ENCODE peak calls at places on chromosomes 13 and 19, in six cellular contexts. W is Karpas-422, J is PC-9, Q is IMR-90, R is NB4, A is heart right ventricle. L is an unnamed sample.

GRCh38 chr19:47315125-47315821 is 5.6 kb downstream of the C5AR1 start:
- DNase-seq in W (peak; percentile 66), J (peak; percentile 98), Q (peak; percentile 97), R (peak; percentile 100), A (peak; percentile 41), L (no peak)

GRCh38 chr13:27868639-27869435 is 51.0 kb upstream of the PDX1 start:
- DNase-seq in W (peak; percentile 56), J (no peak), Q (peak; percentile 5), R (peak; percentile 48), A (no peak), L (peak; percentile 28)

GRCh38 chr13:39512687-39513086 is 90.3 kb downstream of the LHFPL6 start:
- DNase-seq in W (no peak), J (no peak), Q (no peak), R (no peak), A (no peak), L (no peak)

GRCh38 chr19:57280913-57281425 is 684 bp downstream of the ZNF460 start:
- DNase-seq in W (peak; percentile 86), J (peak; percentile 43), Q (no peak), R (peak; percentile 34), A (no peak), L (peak; percentile 78)

GRCh38 chr13:52411629-52412028 is 5.7 kb upstream of the THSD1 start:
- DNase-seq in W (no peak), J (no peak), Q (peak; percentile 81), R (no peak), A (no peak), L (peak; percentile 9)

GRCh38 chr13:77779461-77780272 is 82.2 kb downstream of the SLAIN1 start:
- DNase-seq in W (peak; percentile 81), J (peak; percentile 55), Q (peak; percentile 74), R (peak; percentile 92), A (peak; percentile 59), L (peak; percentile 81)

GRCh38 chr13:47215741-47216140 is 318.9 kb upstream of the HTR2A start:
- DNase-seq in W (no peak), J (no peak), Q (peak; percentile 87), R (no peak), A (no peak), L (no peak)

GRCh38 chr13:106484755-106485193 is 50.7 kb downstream of the EFNB2 start:
- DNase-seq in W (no peak), J (no peak), Q (peak; percentile 28), R (peak; percentile 41), A (peak; percentile 48), L (no peak)

GRCh38 chr13:38582133-38582532 is 104.7 kb upstream of the FREM2 start:
- DNase-seq in W (peak; percentile 81), J (peak; percentile 39), Q (peak; percentile 16), R (peak; percentile 51), A (peak; percentile 15), L (peak; percentile 40)

GRCh38 chr19:916645-917322 is 349 bp upstream of the KISS1R start:
- DNase-seq in W (no peak), J (no peak), Q (no peak), R (no peak), A (no peak), L (no peak)

GRCh38 chr19:1400281-1401137 is 833 bp downstream of the GAMT start:
- DNase-seq in W (peak; percentile 68), J (no peak), Q (no peak), R (no peak), A (peak; percentile 68), L (no peak)

GRCh38 chr13:40490086-40490723 is 176.2 kb downstream of the FOXO1 start:
- DNase-seq in W (no peak), J (no peak), Q (no peak), R (peak; percentile 48), A (no peak), L (no peak)

GRCh38 chr13:46893820-46894533 is 2.9 kb downstream of the HTR2A start:
- DNase-seq in W (peak; percentile 82), J (no peak), Q (peak; percentile 17), R (peak; percentile 68), A (peak; percentile 44), L (peak; percentile 63)

GRCh38 chr13:107289540-107289939 is 721.6 kb upstream of the ARGLU1 start:
- DNase-seq in W (no peak), J (no peak), Q (peak; percentile 81), R (no peak), A (no peak), L (no peak)

GRCh38 chr13:40813662-40814454 is 24.4 kb downstream of the SLC25A15 start:
- DNase-seq in W (peak; percentile 69), J (no peak), Q (peak; percentile 34), R (peak; percentile 63), A (no peak), L (peak; percentile 42)

GRCh38 chr13:98556968-98557591 is 19.8 kb downstream of the STK24 start:
- DNase-seq in W (no peak), J (no peak), Q (peak; percentile 32), R (no peak), A (no peak), L (no peak)

GRCh38 chr13:111451402-111451801 is 131.0 kb downstream of the TEX29 start:
- DNase-seq in W (no peak), J (no peak), Q (no peak), R (no peak), A (no peak), L (no peak)

GRCh38 chr19:31356587-31357314 is 7.5 kb upstream of the TSHZ3 start:
- DNase-seq in W (no peak), J (no peak), Q (no peak), R (peak; percentile 44), A (no peak), L (no peak)

GRCh38 chr13:27631156-27631555 is 9.5 kb downstream of the POLR1D start:
- DNase-seq in W (no peak), J (no peak), Q (no peak), R (no peak), A (no peak), L (no peak)

GRCh38 chr13:21225841-21226581 is 49.6 kb downstream of the MRPL57 start:
- DNase-seq in W (no peak), J (no peak), Q (no peak), R (no peak), A (no peak), L (no peak)

GRCh38 chr13:50290186-50290585 is 274.9 kb downstream of the KCNRG start:
- DNase-seq in W (no peak), J (no peak), Q (no peak), R (peak; percentile 61), A (no peak), L (no peak)

GRCh38 chr19:10226376-10227214 is 4.5 kb downstream of the S1PR2 start:
- DNase-seq in W (no peak), J (peak; percentile 22), Q (peak; percentile 95), R (no peak), A (peak; percentile 66), L (no peak)

GRCh38 chr13:45297456-45298205 is 43.4 kb downstream of the TPT1 start:
- DNase-seq in W (no peak), J (no peak), Q (no peak), R (no peak), A (no peak), L (peak; percentile 20)

GRCh38 chr19:41546386-41546789 is 29.6 kb upstream of the CEACAM21 start:
- DNase-seq in W (no peak), J (no peak), Q (no peak), R (peak; percentile 37), A (peak; percentile 38), L (peak; percentile 82)

GRCh38 chr19:27777726-27778125 is 1435.2 kb downstream of the UQCRFS1 start:
- DNase-seq in W (no peak), J (no peak), Q (no peak), R (peak; percentile 22), A (no peak), L (no peak)

GRCh38 chr13:33322474-33322827 is 36.9 kb upstream of the STARD13 start:
- DNase-seq in W (no peak), J (no peak), Q (peak; percentile 95), R (no peak), A (peak; percentile 48), L (no peak)

GRCh38 chr13:92187378-92187989 is 789.1 kb downstream of the GPC5 start:
- DNase-seq in W (peak; percentile 78), J (no peak), Q (peak; percentile 27), R (peak; percentile 52), A (no peak), L (peak; percentile 37)

DNA sequence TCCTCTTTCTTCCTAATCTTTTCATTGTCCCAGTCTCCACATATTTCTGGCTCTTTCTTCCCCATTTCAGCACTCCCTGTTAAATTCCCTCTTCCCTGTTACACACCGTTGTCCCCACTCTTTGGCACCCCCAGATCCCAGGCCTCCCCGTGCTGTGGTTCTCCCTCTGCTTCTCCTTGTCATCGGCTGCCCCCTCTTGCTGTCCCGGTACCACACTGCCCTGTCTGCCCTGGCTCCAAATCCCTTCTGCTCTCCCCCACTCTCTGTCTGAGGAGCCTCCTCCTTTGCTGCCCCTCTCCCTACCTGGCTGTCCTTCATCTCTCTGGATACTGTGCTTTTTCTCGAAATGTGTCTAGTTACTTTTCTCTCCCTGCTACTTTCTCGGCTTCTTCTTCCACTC is 978 bp downstream of the ZNF415 start:
- DNase-seq in W (no peak), J (no peak), Q (no peak), R (no peak), A (no peak), L (no peak)
- H3K4me3 ChIP-seq in W (peak overlapping the region; percentile 76), J (peak overlapping the region; percentile 52), Q (peak overlapping the region; percentile 57), R (no peak overlapping the region), A (peak overlapping the region; percentile 50), L (no peak overlapping the region)

GRCh38 chr19:38135150-38135998 is 88.6 kb downstream of the DPF1 start:
- DNase-seq in W (no peak), J (no peak), Q (peak; percentile 43), R (no peak), A (no peak), L (no peak)
- H3K4me3 ChIP-seq in W (no peak overlapping the region), J (no peak overlapping the region), Q (no peak overlapping the region), R (no peak overlapping the region), A (no peak overlapping the region), L (no peak overlapping the region)

GRCh38 chr19:4871711-4872110 is 4.2 kb upstream of the PLIN3 start:
- DNase-seq in W (no peak), J (no peak), Q (no peak), R (no peak), A (no peak), L (no peak)

GRCh38 chr19:4867534-4868285 is at the start of gene PLIN3:
- DNase-seq in W (peak; percentile 97), J (peak; percentile 69), Q (peak; percentile 93), R (peak; percentile 91), A (peak; percentile 98), L (peak; percentile 98)

GRCh38 chr19:4866595-4867424 is 657 bp downstream of the PLIN3 start:
- DNase-seq in W (peak; percentile 76), J (no peak), Q (peak; percentile 28), R (peak; percentile 76), A (peak; percentile 42), L (peak; percentile 65)

GRCh38 chr19:4870025-4870700 is 2.7 kb upstream of the PLIN3 start:
- DNase-seq in W (peak; percentile 49), J (peak; percentile 87), Q (peak; percentile 92), R (peak; percentile 93), A (no peak), L (peak; percentile 49)

GRCh38 chr19:4868286-4868834 is 893 bp upstream of the PLIN3 start:
- DNase-seq in W (no peak), J (no peak), Q (no peak), R (no peak), A (no peak), L (no peak)
- H3K4me3 ChIP-seq in W (no peak overlapping the region), J (no peak overlapping the region), Q (no peak overlapping the region), R (no peak overlapping the region), A (no peak overlapping the region), L (no peak overlapping the region)

GRCh38 chr19:4597278-4597974 is 37.9 kb upstream of the SEMA6B start:
- DNase-seq in W (no peak), J (no peak), Q (no peak), R (no peak), A (no peak), L (no peak)
- H3K4me3 ChIP-seq in W (no peak overlapping the region), J (no peak overlapping the region), Q (no peak overlapping the region), R (no peak overlapping the region), A (no peak overlapping the region), L (no peak overlapping the region)

GRCh38 chr19:17683078-17683477 is 5.1 kb downstream of the UNC13A start:
- DNase-seq in W (no peak), J (no peak), Q (no peak), R (no peak), A (no peak), L (no peak)
- H3K4me3 ChIP-seq in W (no peak overlapping the region), J (no peak overlapping the region), Q (no peak overlapping the region), R (no peak overlapping the region), A (no peak overlapping the region), L (no peak overlapping the region)